ENCODE peak calls at places on chromosomes 1 and 21, in five cellular contexts. P is WTC11, J is body of pancreas, B is small intestine, E is NCI-H1092 treated with DMSO at 0.1 percent for 48 hours. S is an unnamed sample.

GRCh38 chr1:229093546-229094336 is 177.2 kb upstream of the RAB4A start:
- DNase-seq in B (peak; percentile 78), P (peak; percentile 56), J (peak; percentile 92), E (no peak), S (peak; percentile 80)

GRCh38 chr1:14894811-14895524 is 258.6 kb upstream of the TMEM51 start:
- DNase-seq in J (peak; percentile 48), P (no peak), E (no peak), B (peak; percentile 46), S (no peak)

GRCh38 chr1:193058529-193059281 is 455 bp downstream of the UCHL5 start:
- DNase-seq in E (peak; percentile 31), P (peak; percentile 12), B (peak; percentile 67), J (peak; percentile 57), S (no peak)

GRCh38 chr1:153649137-153649866 is 9.2 kb upstream of the SNAPIN start:
- DNase-seq in B (no peak), P (no peak), E (peak; percentile 75), J (peak; percentile 46), S (no peak)

GRCh38 chr1:181100015-181100905 is 11.8 kb downstream of the IER5 start:
- DNase-seq in B (no peak), E (no peak), P (no peak), J (no peak), S (no peak)

GRCh38 chr21:39660191-39660590 is 47.5 kb downstream of the B3GALT5 start:
- DNase-seq in E (peak; percentile 97), P (no peak), B (peak; percentile 69), J (peak; percentile 78), S (no peak)

GRCh38 chr1:214380418-214380817 is 99.5 kb downstream of the SMYD2 start:
- DNase-seq in E (no peak), B (no peak), P (no peak), J (no peak), S (no peak)

GRCh38 chr1:94790670-94791069 is 29.5 kb upstream of the SLC44A3 start:
- DNase-seq in J (no peak), E (no peak), P (no peak), B (no peak), S (no peak)

GRCh38 chr1:229342305-229342901 is 444 bp downstream of the CCSAP start:
- DNase-seq in E (peak; percentile 91), J (peak; percentile 87), B (peak; percentile 83), P (peak; percentile 87), S (no peak)

GRCh38 chr1:38787041-38787440 is 72.5 kb downstream of the RRAGC start:
- DNase-seq in P (no peak), B (no peak), E (no peak), J (no peak), S (no peak)

S was measured in LNCaP clone FGC.